ENCODE peak calls at places on chromosomes 4 and X, in ten cellular contexts. One of them, this sample, is unnamed.

GRCh38 chr4:75924309-75924708 is 16.5 kb downstream of the NAAA start:
- DNase-seq in astrocyte of the spinal cord: no peak
- DNase-seq in colonic mucosa: no peak
- DNase-seq in B cell: no peak
- DNase-seq in GM10248: no peak
- DNase-seq in sigmoid colon: no peak
- DNase-seq in CD4-positive, alpha-beta T cell: no peak
- DNase-seq in AG09309: no peak
- DNase-seq in CD8-positive, alpha-beta T cell: no peak
- DNase-seq in tibial artery: no peak
- DNase-seq in this sample: no peak

GRCh38 chr4:40283968-40284367 is 51.2 kb upstream of the CHRNA9 start:
- DNase-seq in astrocyte of the spinal cord: peak; percentile 80
- DNase-seq in colonic mucosa: no peak
- DNase-seq in B cell: peak; percentile 52
- DNase-seq in GM10248: peak; percentile 58
- DNase-seq in sigmoid colon: peak; percentile 15
- DNase-seq in CD4-positive, alpha-beta T cell: peak; percentile 72
- DNase-seq in AG09309: no peak
- DNase-seq in CD8-positive, alpha-beta T cell: peak; percentile 77
- DNase-seq in tibial artery: no peak
- DNase-seq in this sample: no peak

GRCh38 chrX:34903316-34903715 is 39.3 kb upstream of the FAM47B start:
- DNase-seq in astrocyte of the spinal cord: peak; percentile 54
- DNase-seq in colonic mucosa: no peak
- DNase-seq in B cell: no peak
- DNase-seq in GM10248: no peak
- DNase-seq in sigmoid colon: no peak
- DNase-seq in CD4-positive, alpha-beta T cell: no peak
- DNase-seq in AG09309: no peak
- DNase-seq in CD8-positive, alpha-beta T cell: no peak
- DNase-seq in tibial artery: no peak
- DNase-seq in this sample: no peak

GRCh38 chr4:180932365-180933001 is 1310.7 kb upstream of the TENM3 start:
- DNase-seq in astrocyte of the spinal cord: no peak
- DNase-seq in colonic mucosa: no peak
- DNase-seq in B cell: no peak
- DNase-seq in GM10248: no peak
- DNase-seq in sigmoid colon: no peak
- DNase-seq in CD4-positive, alpha-beta T cell: no peak
- DNase-seq in AG09309: no peak
- DNase-seq in CD8-positive, alpha-beta T cell: no peak
- DNase-seq in tibial artery: no peak
- DNase-seq in this sample: no peak

GRCh38 chr4:11507920-11508319 is 79.2 kb upstream of the HS3ST1 start:
- DNase-seq in astrocyte of the spinal cord: no peak
- DNase-seq in colonic mucosa: peak; percentile 41
- DNase-seq in B cell: no peak
- DNase-seq in GM10248: no peak
- DNase-seq in sigmoid colon: no peak
- DNase-seq in CD4-positive, alpha-beta T cell: no peak
- DNase-seq in AG09309: no peak
- DNase-seq in CD8-positive, alpha-beta T cell: no peak
- DNase-seq in tibial artery: no peak
- DNase-seq in this sample: no peak

GRCh38 chr4:143307536-143307935 is 29.1 kb upstream of the GAB1 start:
- DNase-seq in astrocyte of the spinal cord: no peak
- DNase-seq in colonic mucosa: peak; percentile 63
- DNase-seq in B cell: no peak
- DNase-seq in GM10248: no peak
- DNase-seq in sigmoid colon: no peak
- DNase-seq in CD4-positive, alpha-beta T cell: no peak
- DNase-seq in AG09309: no peak
- DNase-seq in CD8-positive, alpha-beta T cell: no peak
- DNase-seq in tibial artery: no peak
- DNase-seq in this sample: no peak

GRCh38 chr4:34972189-34972588 is 1272.1 kb downstream of the ARAP2 start:
- DNase-seq in astrocyte of the spinal cord: no peak
- DNase-seq in colonic mucosa: no peak
- DNase-seq in B cell: no peak
- DNase-seq in GM10248: no peak
- DNase-seq in sigmoid colon: no peak
- DNase-seq in CD4-positive, alpha-beta T cell: no peak
- DNase-seq in AG09309: no peak
- DNase-seq in CD8-positive, alpha-beta T cell: no peak
- DNase-seq in tibial artery: no peak
- DNase-seq in this sample: no peak

GRCh38 chr4:141158219-141158618 is 24.9 kb upstream of the RNF150 start:
- DNase-seq in astrocyte of the spinal cord: peak; percentile 50
- DNase-seq in colonic mucosa: no peak
- DNase-seq in B cell: peak; percentile 7
- DNase-seq in GM10248: peak; percentile 25
- DNase-seq in sigmoid colon: no peak
- DNase-seq in CD4-positive, alpha-beta T cell: no peak
- DNase-seq in AG09309: peak; percentile 25
- DNase-seq in CD8-positive, alpha-beta T cell: no peak
- DNase-seq in tibial artery: no peak
- DNase-seq in this sample: no peak

GRCh38 chrX:119729408-119730201 is 28.8 kb upstream of the SOWAHD start:
- DNase-seq in astrocyte of the spinal cord: peak; percentile 58
- DNase-seq in colonic mucosa: peak; percentile 57
- DNase-seq in B cell: peak; percentile 78
- DNase-seq in GM10248: peak; percentile 59
- DNase-seq in sigmoid colon: peak; percentile 77
- DNase-seq in CD4-positive, alpha-beta T cell: peak; percentile 60
- DNase-seq in AG09309: peak; percentile 52
- DNase-seq in CD8-positive, alpha-beta T cell: peak; percentile 78
- DNase-seq in tibial artery: peak; percentile 28
- DNase-seq in this sample: no peak

GRCh38 chr4:173288296-173288695 is 45.9 kb downstream of the HMGB2 start:
- DNase-seq in astrocyte of the spinal cord: peak; percentile 50
- DNase-seq in colonic mucosa: peak; percentile 78
- DNase-seq in B cell: peak; percentile 65
- DNase-seq in GM10248: peak; percentile 38
- DNase-seq in sigmoid colon: peak; percentile 81
- DNase-seq in CD4-positive, alpha-beta T cell: peak; percentile 66
- DNase-seq in AG09309: no peak
- DNase-seq in CD8-positive, alpha-beta T cell: peak; percentile 76
- DNase-seq in tibial artery: peak; percentile 80
- DNase-seq in this sample: no peak

DNA sequence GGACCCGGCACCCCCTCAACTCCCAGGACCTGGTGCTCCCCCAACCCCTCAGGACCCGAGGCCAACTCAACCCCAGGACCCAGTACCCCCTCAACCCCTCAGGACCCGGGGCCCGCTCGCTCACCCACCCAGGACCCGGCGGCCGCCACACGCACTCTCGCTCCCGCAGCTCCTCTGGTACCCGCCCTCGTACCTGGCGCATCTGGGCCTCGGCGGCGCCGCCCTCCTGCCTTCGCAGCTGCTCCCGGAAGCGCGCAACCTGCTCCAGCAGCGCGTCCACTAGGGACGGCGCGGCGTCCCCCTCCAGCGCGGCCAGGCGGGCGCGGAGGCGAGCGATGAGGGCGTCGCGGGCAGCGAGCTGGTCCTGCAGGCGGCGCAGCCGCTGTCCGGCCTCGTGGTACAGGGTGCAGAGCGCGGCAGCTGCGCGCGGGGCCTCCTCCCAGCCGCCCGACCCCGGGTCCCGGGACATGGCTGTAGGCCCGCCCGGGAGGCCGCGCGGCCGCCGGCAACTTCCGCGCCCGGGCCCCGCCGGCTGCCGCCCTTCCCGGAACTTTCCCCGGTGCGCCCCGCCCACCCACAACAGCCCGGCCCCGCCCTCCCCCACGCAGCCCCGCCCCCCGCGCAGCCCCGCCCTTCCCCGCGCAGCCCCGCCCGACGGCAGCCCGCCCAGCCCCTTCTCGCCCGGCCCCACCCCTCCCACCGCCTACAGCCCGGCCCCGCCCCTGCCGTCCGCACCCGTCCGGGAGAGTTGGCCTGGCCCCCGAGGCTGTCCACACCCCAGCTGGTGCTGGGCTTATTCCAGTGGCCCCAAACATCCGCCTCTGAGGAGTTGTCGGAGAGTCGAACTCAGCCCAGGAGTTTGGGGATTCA is at the start of gene TNIP2:
- DNase-seq in astrocyte of the spinal cord: peak; percentile 67
- DNase-seq in colonic mucosa: peak; percentile 92
- DNase-seq in B cell: peak; percentile 88
- DNase-seq in GM10248: peak; percentile 98
- DNase-seq in sigmoid colon: peak; percentile 95
- DNase-seq in CD4-positive, alpha-beta T cell: peak; percentile 71
- DNase-seq in AG09309: no peak
- DNase-seq in CD8-positive, alpha-beta T cell: peak; percentile 78
- DNase-seq in tibial artery: peak; percentile 84
- DNase-seq in this sample: no peak
- TF ChIP-seq CTCF in astrocyte of the spinal cord: no peak
- TF ChIP-seq CTCF in colonic mucosa: no peak
- TF ChIP-seq CTCF in B cell: peak; percentile 31
- TF ChIP-seq CTCF in GM10248: peak; percentile 19
- TF ChIP-seq CTCF in sigmoid colon: no peak
- TF ChIP-seq CTCF in CD4-positive, alpha-beta T cell: no peak
- TF ChIP-seq CTCF in AG09309: peak; percentile 8
- TF ChIP-seq CTCF in CD8-positive, alpha-beta T cell: peak; percentile 22
- TF ChIP-seq CTCF in tibial artery: peak; percentile 46
- TF ChIP-seq CTCF in this sample: peak; percentile 74

DNA sequence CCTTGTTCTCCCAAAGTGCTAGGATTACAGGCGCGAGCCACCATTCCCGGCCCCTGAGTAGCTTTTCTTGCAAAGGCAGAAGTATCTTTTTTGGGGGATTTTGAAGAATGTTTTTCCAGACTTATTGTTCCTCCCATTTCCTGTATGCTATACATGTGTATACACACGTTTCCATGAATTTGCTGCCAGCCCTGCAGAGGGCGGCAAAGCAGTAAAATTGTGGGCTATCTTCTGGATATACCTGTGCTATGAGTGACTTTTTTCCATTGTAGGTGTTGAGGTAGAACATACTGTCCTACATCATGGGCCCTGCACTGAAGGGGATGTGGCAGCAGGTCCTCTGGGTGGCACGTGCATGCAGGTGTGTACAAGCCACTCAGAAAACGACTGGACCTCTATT is 16.9 kb upstream of the MED28 start:
- DNase-seq in astrocyte of the spinal cord: no peak
- DNase-seq in colonic mucosa: peak; percentile 24
- DNase-seq in B cell: no peak
- DNase-seq in GM10248: no peak
- DNase-seq in sigmoid colon: no peak
- DNase-seq in CD4-positive, alpha-beta T cell: no peak
- DNase-seq in AG09309: no peak
- DNase-seq in CD8-positive, alpha-beta T cell: no peak
- DNase-seq in tibial artery: no peak
- DNase-seq in this sample: no peak
- TF ChIP-seq CTCF in astrocyte of the spinal cord: peak; percentile 37
- TF ChIP-seq CTCF in colonic mucosa: no peak
- TF ChIP-seq CTCF in B cell: no peak
- TF ChIP-seq CTCF in GM10248: no peak
- TF ChIP-seq CTCF in sigmoid colon: no peak
- TF ChIP-seq CTCF in CD4-positive, alpha-beta T cell: no peak
- TF ChIP-seq CTCF in AG09309: peak; percentile 30
- TF ChIP-seq CTCF in CD8-positive, alpha-beta T cell: no peak
- TF ChIP-seq CTCF in tibial artery: no peak
- TF ChIP-seq CTCF in this sample: peak; percentile 71

GRCh38 chrX:153476628-153477027 is 6.3 kb upstream of the HAUS7 start:
- DNase-seq in astrocyte of the spinal cord: peak; percentile 22
- DNase-seq in colonic mucosa: no peak
- DNase-seq in B cell: no peak
- DNase-seq in GM10248: no peak
- DNase-seq in sigmoid colon: no peak
- DNase-seq in CD4-positive, alpha-beta T cell: no peak
- DNase-seq in AG09309: no peak
- DNase-seq in CD8-positive, alpha-beta T cell: no peak
- DNase-seq in tibial artery: peak; percentile 44
- DNase-seq in this sample: no peak

GRCh38 chrX:153477458-153477857 is 7.1 kb upstream of the HAUS7 start:
- DNase-seq in astrocyte of the spinal cord: no peak
- DNase-seq in colonic mucosa: no peak
- DNase-seq in B cell: no peak
- DNase-seq in GM10248: no peak
- DNase-seq in sigmoid colon: no peak
- DNase-seq in CD4-positive, alpha-beta T cell: no peak
- DNase-seq in AG09309: no peak
- DNase-seq in CD8-positive, alpha-beta T cell: no peak
- DNase-seq in tibial artery: no peak
- DNase-seq in this sample: no peak

GRCh38 chrX:153477901-153478300 is 7.5 kb upstream of the HAUS7 start:
- DNase-seq in astrocyte of the spinal cord: no peak
- DNase-seq in colonic mucosa: no peak
- DNase-seq in B cell: no peak
- DNase-seq in GM10248: no peak
- DNase-seq in sigmoid colon: no peak
- DNase-seq in CD4-positive, alpha-beta T cell: no peak
- DNase-seq in AG09309: no peak
- DNase-seq in CD8-positive, alpha-beta T cell: no peak
- DNase-seq in tibial artery: no peak
- DNase-seq in this sample: no peak

GRCh38 chrX:153475751-153476281 is 5.4 kb upstream of the HAUS7 start:
- DNase-seq in astrocyte of the spinal cord: no peak
- DNase-seq in colonic mucosa: no peak
- DNase-seq in B cell: no peak
- DNase-seq in GM10248: no peak
- DNase-seq in sigmoid colon: no peak
- DNase-seq in CD4-positive, alpha-beta T cell: no peak
- DNase-seq in AG09309: no peak
- DNase-seq in CD8-positive, alpha-beta T cell: no peak
- DNase-seq in tibial artery: no peak
- DNase-seq in this sample: no peak

DNA sequence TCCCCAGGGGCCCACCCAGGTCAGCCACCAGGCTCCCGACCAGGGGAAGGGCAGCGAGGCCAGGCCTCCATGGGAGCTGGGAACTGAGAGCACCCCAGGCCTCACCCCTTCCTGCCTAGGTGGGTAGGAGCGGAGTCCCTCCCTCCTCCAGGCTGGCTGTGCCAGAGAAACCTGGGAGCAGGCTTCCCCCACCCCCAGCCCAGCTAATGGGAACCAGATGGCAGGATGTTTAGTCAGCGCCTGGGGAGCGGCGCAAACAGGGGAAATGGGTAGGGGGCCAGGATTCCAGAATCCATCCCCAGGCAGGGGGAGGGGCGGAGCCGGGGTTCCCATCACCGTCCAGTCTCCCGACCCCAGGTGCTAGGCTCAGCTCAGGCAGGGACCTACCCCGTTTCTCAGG is 6.7 kb upstream of the HAUS7 start:
- DNase-seq in astrocyte of the spinal cord: peak; percentile 67
- DNase-seq in colonic mucosa: no peak
- DNase-seq in B cell: no peak
- DNase-seq in GM10248: no peak
- DNase-seq in sigmoid colon: no peak
- DNase-seq in CD4-positive, alpha-beta T cell: no peak
- DNase-seq in AG09309: no peak
- DNase-seq in CD8-positive, alpha-beta T cell: no peak
- DNase-seq in tibial artery: peak; percentile 36
- DNase-seq in this sample: no peak
- TF ChIP-seq CTCF in astrocyte of the spinal cord: no peak
- TF ChIP-seq CTCF in colonic mucosa: no peak
- TF ChIP-seq CTCF in B cell: no peak
- TF ChIP-seq CTCF in GM10248: no peak
- TF ChIP-seq CTCF in sigmoid colon: no peak
- TF ChIP-seq CTCF in CD4-positive, alpha-beta T cell: no peak
- TF ChIP-seq CTCF in AG09309: no peak
- TF ChIP-seq CTCF in CD8-positive, alpha-beta T cell: no peak
- TF ChIP-seq CTCF in tibial artery: no peak
- TF ChIP-seq CTCF in this sample: no peak

GRCh38 chr4:25345880-25346279 is 31.2 kb upstream of the ANAPC4 start:
- DNase-seq in astrocyte of the spinal cord: peak; percentile 37
- DNase-seq in colonic mucosa: no peak
- DNase-seq in B cell: no peak
- DNase-seq in GM10248: no peak
- DNase-seq in sigmoid colon: no peak
- DNase-seq in CD4-positive, alpha-beta T cell: no peak
- DNase-seq in AG09309: no peak
- DNase-seq in CD8-positive, alpha-beta T cell: no peak
- DNase-seq in tibial artery: no peak
- DNase-seq in this sample: no peak
- TF ChIP-seq CTCF in astrocyte of the spinal cord: no peak
- TF ChIP-seq CTCF in colonic mucosa: no peak
- TF ChIP-seq CTCF in B cell: no peak
- TF ChIP-seq CTCF in GM10248: no peak
- TF ChIP-seq CTCF in sigmoid colon: no peak
- TF ChIP-seq CTCF in CD4-positive, alpha-beta T cell: no peak
- TF ChIP-seq CTCF in AG09309: no peak
- TF ChIP-seq CTCF in CD8-positive, alpha-beta T cell: no peak
- TF ChIP-seq CTCF in tibial artery: no peak
- TF ChIP-seq CTCF in this sample: no peak

This sample was measured in chondrocyte.